ENCODE peak calls at places on chromosome 21, in seven cellular contexts. G is cardiac muscle cell; M is tibial artery; O is CD4-positive, CD25-positive, alpha-beta regulatory T cell; J is fibroblast of lung; T is tibial nerve; Z is CD8-positive, alpha-beta memory T cell. Y is an unnamed sample.

GRCh38 chr21:31698461-31698860 is 33.5 kb downstream of the SCAF4 start:
- DNase-seq in J (no peak), G (no peak), Z (no peak), T (no peak), M (no peak), O (no peak), Y (no peak)

GRCh38 chr21:44370027-44370735 is 16.8 kb downstream of the TRPM2 start:
- DNase-seq in G (peak; percentile 82), T (no peak), Z (no peak), O (no peak), J (peak; percentile 37), M (no peak), Y (no peak)

GRCh38 chr21:16514316-16514715 is 784.5 kb downstream of the USP25 start:
- DNase-seq in J (peak; percentile 93), O (no peak), M (no peak), G (no peak), T (no peak), Z (no peak), Y (no peak)

GRCh38 chr21:30623362-30623761 is 2.9 kb downstream of the KRTAP20-4 start:
- DNase-seq in O (no peak), M (no peak), T (no peak), G (no peak), Z (no peak), J (no peak), Y (no peak)

GRCh38 chr21:34552324-34553198 is 40.6 kb upstream of the KCNE1 start:
- DNase-seq in G (no peak), Z (no peak), J (no peak), O (no peak), T (no peak), M (no peak), Y (no peak)

GRCh38 chr21:31310750-31311149 is 33.3 kb downstream of the TIAM1 start:
- DNase-seq in Z (no peak), O (no peak), G (no peak), T (no peak), M (no peak), J (peak; percentile 35), Y (no peak)

GRCh38 chr21:44894687-44895302 is 21.3 kb upstream of the PTTG1IP start:
- DNase-seq in O (no peak), Z (no peak), T (no peak), M (no peak), J (no peak), G (no peak), Y (no peak)

GRCh38 chr21:16424331-16424749 is 694.6 kb downstream of the USP25 start:
- DNase-seq in T (no peak), M (no peak), Z (no peak), G (no peak), J (peak; percentile 75), O (no peak), Y (no peak)

GRCh38 chr21:27476696-27477095 is 509.8 kb upstream of the ADAMTS5 start:
- DNase-seq in M (no peak), J (peak; percentile 11), T (no peak), Z (no peak), O (no peak), G (no peak), Y (no peak)

GRCh38 chr21:26719750-26720149 is 125.5 kb downstream of the ADAMTS1 start:
- DNase-seq in T (no peak), O (no peak), G (no peak), Z (no peak), J (no peak), M (no peak), Y (no peak)

GRCh38 chr21:36260802-36261201 is 59.2 kb upstream of the MORC3 start:
- DNase-seq in O (no peak), J (no peak), G (no peak), T (no peak), M (no peak), Z (no peak), Y (no peak)

GRCh38 chr21:44708213-44708865 is 3.0 kb downstream of the TSPEAR start:
- DNase-seq in Z (no peak), J (no peak), O (no peak), G (no peak), M (no peak), T (no peak), Y (no peak)

GRCh38 chr21:16634522-16634914 is 878.3 kb upstream of the CXADR start:
- DNase-seq in M (no peak), G (peak; percentile 51), T (no peak), Z (no peak), O (no peak), J (no peak), Y (peak; percentile 18)

GRCh38 chr21:44616591-44616926 is 4.7 kb downstream of the KRTAP10-8 start:
- DNase-seq in O (no peak), G (no peak), T (no peak), Z (no peak), M (no peak), J (no peak), Y (no peak)

GRCh38 chr21:33403128-33403785 is at the start of gene IFNGR2:
- DNase-seq in M (no peak), Z (peak; percentile 51), J (no peak), G (peak; percentile 71), O (peak; percentile 43), T (no peak), Y (no peak)

GRCh38 chr21:27382404-27382803 is 415.5 kb upstream of the ADAMTS5 start:
- DNase-seq in O (no peak), Z (no peak), G (no peak), J (no peak), T (no peak), M (no peak), Y (no peak)

GRCh38 chr21:37146320-37147225 is 73.5 kb downstream of the TTC3 start:
- DNase-seq in M (no peak), O (peak; percentile 3), J (peak; percentile 22), T (no peak), Z (no peak), G (peak; percentile 5), Y (no peak)

GRCh38 chr21:34266322-34266721 is 97.5 kb upstream of the KCNE2 start:
- DNase-seq in G (no peak), Z (no peak), M (peak; percentile 25), J (no peak), T (peak; percentile 22), O (no peak), Y (no peak)

GRCh38 chr21:44548381-44548780 is 2.9 kb downstream of the KRTAP10-2 start:
- DNase-seq in G (no peak), J (no peak), T (no peak), M (peak; percentile 9), Z (no peak), O (no peak), Y (no peak)

GRCh38 chr21:32184485-32184884 is 94.4 kb downstream of the MIS18A start:
- DNase-seq in G (no peak), J (no peak), Z (no peak), T (no peak), O (no peak), M (no peak), Y (no peak)

GRCh38 chr21:27590271-27590670 is 623.4 kb upstream of the ADAMTS5 start:
- DNase-seq in J (peak; percentile 20), O (no peak), G (no peak), T (peak; percentile 8), M (peak; percentile 30), Z (no peak), Y (no peak)

GRCh38 chr21:37407719-37408455 is 41.3 kb downstream of the DYRK1A start:
- DNase-seq in O (no peak), J (peak; percentile 66), G (no peak), Z (no peak), M (no peak), T (no peak), Y (no peak)

GRCh38 chr21:45295576-45296365 is 8.1 kb upstream of the POFUT2 start:
- DNase-seq in O (no peak), T (no peak), J (peak; percentile 84), Z (no peak), M (peak; percentile 20), G (peak; percentile 46), Y (no peak)

GRCh38 chr21:37459575-37459974 is 93.0 kb downstream of the DYRK1A start:
- DNase-seq in J (peak; percentile 63), T (no peak), O (no peak), Z (no peak), G (no peak), M (no peak), Y (no peak)

DNA sequence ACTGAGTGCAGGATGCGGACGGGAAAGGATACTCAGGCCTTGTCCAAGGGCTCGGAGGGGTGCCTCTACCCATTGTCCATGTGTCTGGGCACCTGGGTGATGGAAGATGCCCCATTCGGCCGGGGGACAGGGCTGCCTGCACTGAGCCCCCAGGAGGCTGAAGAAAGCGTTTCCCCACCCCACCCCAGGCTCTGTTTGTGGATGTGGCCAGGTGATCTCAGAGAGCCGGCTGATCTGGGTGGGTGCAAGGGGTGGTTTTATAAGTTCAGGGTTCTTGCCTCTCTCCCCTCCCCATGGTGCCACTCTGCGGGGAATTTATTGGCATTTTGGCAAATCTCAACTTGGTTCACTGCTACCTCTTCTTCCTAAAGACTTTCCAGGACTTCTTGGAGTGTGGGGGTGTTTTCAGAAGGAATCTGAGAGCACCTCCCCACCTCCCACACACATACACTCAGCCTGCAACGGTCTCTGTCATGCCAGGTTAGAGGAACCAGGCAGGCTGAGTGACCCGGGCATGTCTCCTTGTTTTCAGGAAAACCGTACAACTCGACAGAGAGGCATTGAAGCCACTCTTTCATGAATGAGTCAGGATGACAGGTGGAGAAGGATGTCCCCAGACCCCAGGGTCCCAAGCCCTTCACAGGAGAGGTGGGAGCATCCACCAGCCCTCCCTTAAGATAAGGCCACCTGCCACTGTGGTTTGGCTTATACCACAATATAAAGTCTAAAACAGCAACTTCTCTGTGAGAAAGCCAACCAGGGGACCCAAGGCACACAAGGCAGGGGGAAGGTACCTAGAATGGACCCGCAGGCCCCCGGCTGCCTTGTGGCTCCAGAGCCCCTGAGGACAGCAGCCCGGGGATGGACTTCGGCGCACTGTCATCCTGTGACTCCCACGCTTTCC is 174.9 kb downstream of the ETS2 start:
- DNase-seq in O (no peak), M (no peak), G (no peak), Z (no peak), T (no peak), J (no peak), Y (no peak)
- H3K4me3 ChIP-seq in O (no peak overlapping the region), M (no peak overlapping the region), G (no peak overlapping the region), Z (no peak overlapping the region), T (no peak overlapping the region), J (no peak overlapping the region), Y (no peak overlapping the region)

GRCh38 chr21:40842197-40842552 is 4.8 kb downstream of the DSCAM start:
- DNase-seq in G (no peak), O (no peak), T (no peak), Z (no peak), M (no peak), J (no peak), Y (no peak)
- H3K27ac ChIP-seq in G (no peak overlapping the region), O (no peak overlapping the region), T (no peak overlapping the region), Z (no peak overlapping the region), M (no peak overlapping the region), J (no peak overlapping the region), Y (no peak overlapping the region)

GRCh38 chr21:42843021-42843420 is 36.3 kb downstream of the WDR4 start:
- DNase-seq in M (no peak), Z (no peak), O (no peak), J (no peak), G (no peak), T (no peak), Y (no peak)
- H3K36me3 ChIP-seq in M (peaks cover 81% of the 10 kb centered on the region), Z (peaks cover 26% of the 10 kb centered on the region), O (peaks cover 37% of the 10 kb centered on the region), J (peaks cover 11% of the 10 kb centered on the region), G (peaks cover 11% of the 10 kb centered on the region), T (no peaks in the 10 kb centered on the region), Y (peaks cover 35% of the 10 kb centered on the region)

GRCh38 chr21:28992526-28993292 is at the start of gene LTN1:
- DNase-seq in O (peak; percentile 100), Z (peak; percentile 98), M (peak; percentile 99), T (peak; percentile 99), G (peak; percentile 98), J (peak; percentile 100), Y (peak; percentile 98)

GRCh38 chr21:28991861-28992525 is 684 bp downstream of the LTN1 start:
- DNase-seq in Z (no peak), M (no peak), G (peak; percentile 2), T (no peak), J (no peak), O (no peak), Y (no peak)

GRCh38 chr21:28993293-28993629 is 584 bp upstream of the LTN1 start:
- DNase-seq in O (no peak), G (no peak), T (no peak), J (no peak), Z (no peak), M (no peak), Y (no peak)
- H3K4me3 ChIP-seq in O (peak overlapping the region; percentile 94), G (peak overlapping the region; percentile 79), T (peak overlapping the region; percentile 62), J (peak overlapping the region; percentile 18), Z (peak overlapping the region; percentile 88), M (peak overlapping the region; percentile 91), Y (peak overlapping the region; percentile 23)